ENCODE peak calls at places on chromosome 6, in six cellular contexts. I is left lung; R is naive thymus-derived CD4-positive, alpha-beta T cell; E is heart left ventricle; L is heart right ventricle; Q is upper lobe of right lung. T is an unnamed sample. For H3K4me1, the result is how much of the 10 kb centered on the place peaks cover.

GRCh38 chr6:2919401-2919800 is 16.3 kb upstream of the SERPINB9 start:
- DNase-seq in L (no peak), Q (no peak), R (no peak), E (no peak), I (no peak), T (no peak)

GRCh38 chr6:150167479-150167873 is 24.6 kb downstream of the PPP1R14C start:
- DNase-seq in Q (no peak), L (peak), E (peak), I (no peak), R (no peak), T (no peak)

GRCh38 chr6:158357570-158358216 is 45.4 kb downstream of the TULP4 start:
- DNase-seq in Q (no peak), E (no peak), I (no peak), L (no peak), R (no peak), T (no peak)

GRCh38 chr6:124148225-124148624 is 344.6 kb downstream of the NKAIN2 start:
- DNase-seq in E (no peak), L (no peak), Q (no peak), R (no peak), I (no peak), T (no peak)

GRCh38 chr6:20008081-20008480 is 170.9 kb downstream of the ID4 start:
- DNase-seq in I (no peak), Q (no peak), E (no peak), L (no peak), R (no peak), T (no peak)

GRCh38 chr6:117463762-117464665 is 18.5 kb upstream of the DCBLD1 start:
- DNase-seq in I (no peak), R (no peak), Q (no peak), E (no peak), L (no peak), T (no peak)

GRCh38 chr6:43020052-43020705 is 1.2 kb upstream of the RRP36 start:
- DNase-seq in R (no peak), E (no peak), Q (no peak), I (no peak), L (no peak), T (no peak)

GRCh38 chr6:169851641-169852503 is 100.5 kb downstream of the ERMARD start:
- DNase-seq in E (peak), I (no peak), L (peak), R (no peak), Q (peak), T (no peak)

GRCh38 chr6:38193051-38193450 is 373.5 kb downstream of the ZFAND3 start:
- DNase-seq in E (no peak), R (no peak), L (no peak), I (no peak), Q (no peak), T (no peak)

GRCh38 chr6:116456927-116457326 is 4.2 kb upstream of the CALHM6 start:
- DNase-seq in E (no peak), I (no peak), L (no peak), R (no peak), Q (no peak), T (no peak)

DNA sequence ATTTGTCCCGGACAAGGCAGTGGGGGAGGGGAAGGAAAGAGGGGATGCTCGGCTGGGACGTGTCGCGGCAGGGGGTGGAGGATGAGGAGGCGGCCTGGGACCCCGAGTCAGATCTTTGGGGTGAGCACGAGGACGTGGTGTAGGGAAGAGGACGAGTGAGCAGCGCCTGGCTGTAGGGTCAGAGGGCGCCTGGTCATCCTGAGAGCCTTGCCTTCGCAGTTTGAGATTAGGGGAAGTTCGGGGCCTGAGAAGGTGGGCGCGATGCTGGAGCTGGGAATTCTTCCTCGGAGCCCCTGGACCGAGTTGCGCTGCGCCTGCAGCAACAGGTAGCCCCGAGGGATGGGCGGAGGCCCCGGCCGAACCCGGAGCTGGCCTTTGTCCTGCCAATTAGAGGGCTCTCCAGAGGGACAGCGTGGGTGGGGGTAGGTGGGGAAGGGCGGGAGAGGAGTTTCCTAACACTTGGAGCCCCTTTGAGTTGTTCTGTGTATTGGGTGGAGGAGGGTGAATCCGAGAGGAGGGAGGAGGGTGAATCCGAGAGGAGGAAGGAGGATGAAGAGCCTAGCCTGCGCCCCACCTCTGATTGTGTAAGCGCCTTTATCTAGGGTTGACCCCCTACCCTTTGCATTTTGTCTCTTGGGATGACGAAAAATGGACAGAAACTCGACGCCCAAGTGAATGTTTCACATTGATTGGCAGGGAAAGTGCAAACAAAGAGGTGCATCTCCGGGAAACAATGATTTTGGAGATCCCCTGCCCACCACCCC is 72.1 kb downstream of the SOX4 start:
- DNase-seq in R (no peak), L (peak), Q (no peak), I (peak), E (peak), T (no peak)
- H3K27ac ChIP-seq in R (no peak), L (peak), Q (no peak), I (no peak), E (peak), T (no peak)

GRCh38 chr6:142881290-142881689 is 63.7 kb downstream of the HIVEP2 start:
- DNase-seq in L (no peak), I (no peak), R (no peak), E (no peak), Q (no peak), T (no peak)

GRCh38 chr6:142885182-142885867 is 59.7 kb downstream of the HIVEP2 start:
- DNase-seq in E (peak), R (peak), Q (no peak), I (peak), L (peak), T (no peak)

GRCh38 chr6:142884214-142885035 is 60.6 kb downstream of the HIVEP2 start:
- DNase-seq in I (no peak), Q (no peak), E (no peak), R (no peak), L (no peak), T (no peak)

GRCh38 chr6:142881771-142882170 is 63.2 kb downstream of the HIVEP2 start:
- DNase-seq in R (no peak), L (no peak), I (no peak), E (no peak), Q (no peak), T (no peak)

DNA sequence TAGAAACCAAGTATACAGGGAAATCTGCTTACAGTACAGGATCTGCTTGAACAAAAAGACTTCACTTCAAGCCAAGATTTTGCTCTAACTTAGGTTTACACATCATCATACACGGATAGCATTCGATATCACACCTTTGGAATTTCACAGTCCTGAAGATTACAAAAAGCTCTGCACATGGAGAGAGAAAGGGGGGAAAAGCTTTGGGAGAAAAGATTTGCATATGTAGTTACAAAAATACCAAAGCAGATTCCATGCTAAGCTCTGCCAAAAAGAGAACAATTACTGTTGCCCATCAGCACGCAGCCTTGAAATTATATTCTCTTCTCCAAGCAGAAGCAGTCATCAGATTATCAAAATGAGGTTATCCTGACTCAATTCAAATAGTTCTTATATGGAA is 62.0 kb downstream of the HIVEP2 start:
- DNase-seq in I (no peak), E (no peak), Q (no peak), R (no peak), L (no peak), T (no peak)
- H3K4me1 ChIP-seq in I (under half), E (half or more), Q (under half), R (half or more), L (under half), T (under half)

GRCh38 chr6:32607988-32608298 is 18.3 kb upstream of the HLA-DRB1 start:
- DNase-seq in R (no peak), Q (no peak), E (no peak), L (no peak), I (no peak), T (no peak)

GRCh38 chr6:32603888-32604287 is 14.2 kb upstream of the HLA-DRB1 start:
- DNase-seq in R (no peak), Q (no peak), I (no peak), L (no peak), E (no peak), T (no peak)

GRCh38 chr6:32607263-32607987 is 17.8 kb upstream of the HLA-DRB1 start:
- DNase-seq in R (no peak), L (no peak), Q (no peak), E (no peak), I (no peak), T (no peak)

GRCh38 chr6:32602403-32602802 is 12.8 kb upstream of the HLA-DRB1 start:
- DNase-seq in E (no peak), I (no peak), Q (no peak), L (no peak), R (no peak), T (no peak)

GRCh38 chr6:32604434-32604877 is 14.8 kb upstream of the HLA-DRB1 start:
- DNase-seq in Q (no peak), R (no peak), E (no peak), L (no peak), I (no peak), T (no peak)
- H3K27ac ChIP-seq in Q (no peak), R (no peak), E (peak), L (peak), I (peak), T (no peak)

GRCh38 chr6:37141291-37142046 is 28.5 kb upstream of the PIM1 start:
- DNase-seq in I (peak), Q (no peak), R (no peak), L (no peak), E (no peak), T (no peak)

GRCh38 chr6:37137201-37137880 is 32.6 kb upstream of the PIM1 start:
- DNase-seq in I (no peak), Q (no peak), R (no peak), L (no peak), E (no peak), T (no peak)

GRCh38 chr6:37137881-37138568 is 31.9 kb upstream of the PIM1 start:
- DNase-seq in L (no peak), E (no peak), I (no peak), R (no peak), Q (no peak), T (no peak)

GRCh38 chr6:37140145-37140544 is 29.8 kb upstream of the PIM1 start:
- DNase-seq in R (no peak), E (no peak), I (no peak), L (no peak), Q (no peak), T (no peak)

GRCh38 chr6:37139223-37139962 is 30.6 kb upstream of the PIM1 start:
- DNase-seq in L (no peak), Q (no peak), E (no peak), I (no peak), R (no peak), T (no peak)
- H3K4me1 ChIP-seq in L (under half), Q (under half), E (under half), I (under half), R (under half), T (under half)

DNA sequence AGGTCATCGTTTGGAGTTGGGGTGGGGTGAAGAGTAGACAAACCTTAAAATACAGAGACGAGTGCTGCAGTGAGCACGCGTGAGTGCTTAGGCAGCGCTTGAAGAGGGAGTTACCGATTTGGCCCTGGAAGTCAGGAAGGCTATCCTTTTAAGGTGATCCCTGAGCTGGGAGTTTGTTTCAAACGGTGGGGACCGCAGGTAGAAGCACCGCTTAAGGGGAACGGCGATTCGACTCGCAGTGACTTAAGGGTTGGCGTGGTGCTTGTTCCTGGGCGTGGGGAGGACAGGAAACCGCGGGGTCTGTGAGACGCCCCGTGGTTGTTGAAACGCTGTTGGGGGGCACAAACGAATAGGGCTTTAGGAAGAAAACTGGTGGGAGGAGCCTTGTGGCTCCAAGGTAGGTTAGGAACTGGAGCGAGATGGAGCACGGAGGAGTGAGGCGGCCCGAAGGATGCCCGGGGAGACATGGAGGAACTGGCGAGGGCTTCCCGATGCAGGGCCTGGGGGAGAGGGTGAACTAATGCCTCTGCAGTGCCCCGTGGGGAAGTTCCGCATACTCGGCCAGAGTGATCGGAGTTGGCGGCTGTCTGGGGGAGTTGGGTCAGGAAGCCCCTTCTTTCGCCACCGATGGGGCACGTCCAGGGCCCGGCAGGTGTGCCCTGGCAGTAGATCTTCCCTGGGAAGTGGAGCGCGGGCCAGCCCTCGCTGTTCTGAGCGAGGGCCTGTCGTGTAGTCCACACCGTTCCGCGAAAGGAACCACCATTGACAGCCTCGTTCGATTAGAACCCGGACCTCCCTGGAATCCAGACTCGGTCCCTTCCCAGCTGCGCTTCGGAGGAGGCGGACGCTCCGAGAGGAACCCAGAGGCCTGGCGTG is 1.3 kb upstream of the CDYL start:
- DNase-seq in I (peak), E (peak), L (peak), Q (no peak), R (peak), T (peak)
- H3K27ac ChIP-seq in I (peak), E (peak), L (peak), Q (peak), R (peak), T (peak)

GRCh38 chr6:111838749-111839484 is 34.3 kb downstream of the FYN start:
- DNase-seq in Q (no peak), R (no peak), I (no peak), L (no peak), E (no peak), T (no peak)
- H3K4me1 ChIP-seq in Q (under half), R (half or more), I (under half), L (under half), E (under half), T (half or more)